ENCODE peak calls at places on chromosomes 4 and X, in eight cellular contexts. J is brain microvascular endothelial cell, K is cardiac fibroblast, I is stomach, B is fibroblast of mammary gland, W is psoas muscle, F is PC-3, H is body of pancreas. C is an unnamed sample.

GRCh38 chr4:4541040-4541631 is 712 bp downstream of the STX18 start:
- DNase-seq in F (peak), H (peak), B (peak), K (peak), I (peak), J (peak), W (peak), C (peak)

GRCh38 chr4:1973218-1973617 is 35.6 kb downstream of the NELFA start:
- DNase-seq in F (no peak), I (no peak), K (no peak), H (no peak), J (no peak), W (no peak), B (no peak), C (no peak)

GRCh38 chrX:9604111-9604907 is 139.5 kb downstream of the TBL1X start:
- DNase-seq in H (peak), W (peak), I (no peak), B (peak), J (no peak), F (no peak), K (peak), C (peak)

GRCh38 chrX:115561605-115562491 is 874 bp downstream of the PLS3 start:
- DNase-seq in H (peak), W (peak), B (peak), F (peak), I (peak), J (no peak), K (peak), C (peak)

GRCh38 chrX:2794336-2794735 is 34.4 kb upstream of the GYG2 start:
- DNase-seq in B (no peak), I (no peak), H (no peak), F (no peak), W (no peak), J (no peak), K (no peak), C (no peak)

GRCh38 chr4:151676301-151676700 is 84.5 kb downstream of the GATB start:
- DNase-seq in W (peak), H (no peak), B (peak), K (peak), J (peak), I (no peak), F (peak), C (no peak)

GRCh38 chr4:139564502-139564901 is 8.5 kb upstream of the SETD7 start:
- DNase-seq in H (no peak), K (peak), I (no peak), W (no peak), J (no peak), B (no peak), F (no peak), C (no peak)

GRCh38 chr4:186757696-186758330 is 34.2 kb upstream of the FAT1 start:
- DNase-seq in J (no peak), W (no peak), B (no peak), H (no peak), K (no peak), F (no peak), I (no peak), C (no peak)

GRCh38 chr4:183394166-183394951 is 50.1 kb upstream of the CDKN2AIP start:
- DNase-seq in I (no peak), H (no peak), B (no peak), K (no peak), W (no peak), F (no peak), J (no peak), C (no peak)

GRCh38 chr4:150315691-150316090 is 237.4 kb downstream of the DCLK2 start:
- DNase-seq in K (no peak), I (no peak), F (no peak), W (no peak), B (no peak), H (no peak), J (no peak), C (no peak)

GRCh38 chr4:2652415-2653155 is 103.6 kb downstream of the TNIP2 start:
- DNase-seq in I (no peak), W (no peak), F (no peak), K (no peak), B (no peak), J (no peak), H (no peak), C (no peak)

GRCh38 chrX:13691845-13692334 is 3.0 kb downstream of the RAB9A start:
- DNase-seq in K (no peak), I (no peak), J (peak), W (no peak), F (no peak), B (peak), H (peak), C (no peak)

GRCh38 chr4:61202100-61202637 is 2.0 kb downstream of the ADGRL3 start:
- DNase-seq in W (no peak), F (peak), I (no peak), H (no peak), J (no peak), K (peak), B (no peak), C (no peak)

GRCh38 chr4:61200195-61200990 is at the start of gene ADGRL3:
- DNase-seq in H (no peak), F (no peak), W (no peak), J (no peak), K (peak), I (no peak), B (peak), C (peak)

GRCh38 chr4:61199869-61200194 is 294 bp upstream of the ADGRL3 start:
- DNase-seq in K (no peak), B (no peak), I (no peak), J (no peak), F (no peak), H (no peak), W (no peak), C (no peak)

GRCh38 chr4:61201562-61202099 is 1.5 kb downstream of the ADGRL3 start:
- DNase-seq in K (peak), F (no peak), I (no peak), W (no peak), J (no peak), B (no peak), H (no peak), C (peak)

DNA sequence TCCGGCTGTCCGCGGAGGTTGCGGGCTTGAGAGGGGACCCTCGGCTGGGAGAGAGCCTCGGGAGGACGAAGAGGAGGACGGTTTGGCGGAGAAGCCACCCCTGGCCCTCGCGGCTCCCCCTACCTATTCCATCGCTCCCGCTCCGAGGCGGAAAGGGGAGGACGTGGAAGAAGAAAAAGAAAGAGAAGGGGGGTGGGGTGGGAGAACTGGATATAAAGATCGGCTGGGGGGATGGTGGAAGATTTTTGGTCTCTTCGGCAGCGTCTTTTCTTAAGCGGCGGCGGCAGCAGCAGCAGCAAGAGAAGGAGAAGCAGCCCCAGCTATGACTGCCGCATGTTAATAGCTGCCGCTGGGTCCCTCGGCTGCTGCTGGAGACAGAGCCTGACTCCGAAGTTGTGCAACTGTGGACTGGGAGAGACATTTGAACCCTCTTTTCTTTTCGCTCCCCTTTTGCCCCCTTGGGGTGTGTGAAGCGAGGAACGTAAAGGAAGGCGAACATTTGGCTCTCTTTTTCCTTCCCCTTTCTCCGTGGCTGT is 933 bp downstream of the ADGRL3 start:
- DNase-seq in W (no peak), F (peak), K (peak), H (no peak), J (peak), B (no peak), I (no peak), C (peak)
- TF ChIP-seq CTCF in W (no peak), F (no peak), K (no peak), H (no peak), J (no peak), B (no peak), I (no peak), C (no peak)

GRCh38 chr4:42364654-42365053 is 32.6 kb upstream of the SHISA3 start:
- DNase-seq in K (no peak), I (no peak), H (no peak), W (no peak), J (no peak), F (no peak), B (no peak), C (no peak)

GRCh38 chr4:42359686-42360085 is 37.6 kb upstream of the SHISA3 start:
- DNase-seq in B (peak), F (no peak), H (no peak), I (no peak), K (peak), W (no peak), J (no peak), C (peak)

GRCh38 chr4:42363614-42364013 is 33.7 kb upstream of the SHISA3 start:
- DNase-seq in H (no peak), W (no peak), K (no peak), B (no peak), F (no peak), J (no peak), I (no peak), C (no peak)

GRCh38 chr4:42360158-42360557 is 37.1 kb upstream of the SHISA3 start:
- DNase-seq in H (no peak), B (no peak), F (no peak), W (no peak), J (no peak), K (no peak), I (no peak), C (no peak)

GRCh38 chr4:42361475-42361874 is 35.8 kb upstream of the SHISA3 start:
- DNase-seq in H (no peak), B (no peak), W (no peak), K (no peak), F (no peak), I (no peak), J (no peak), C (no peak)
- TF ChIP-seq CTCF in H (no peak), B (no peak), W (no peak), K (no peak), F (no peak), I (no peak), J (no peak), C (no peak)

GRCh38 chr4:104416725-104417363 is 77.8 kb downstream of the CXXC4 start:
- DNase-seq in W (no peak), B (no peak), F (no peak), K (no peak), J (no peak), I (no peak), H (peak), C (no peak)
- TF ChIP-seq CTCF in W (no peak), B (no peak), F (no peak), K (no peak), J (no peak), I (no peak), H (no peak), C (no peak)

DNA sequence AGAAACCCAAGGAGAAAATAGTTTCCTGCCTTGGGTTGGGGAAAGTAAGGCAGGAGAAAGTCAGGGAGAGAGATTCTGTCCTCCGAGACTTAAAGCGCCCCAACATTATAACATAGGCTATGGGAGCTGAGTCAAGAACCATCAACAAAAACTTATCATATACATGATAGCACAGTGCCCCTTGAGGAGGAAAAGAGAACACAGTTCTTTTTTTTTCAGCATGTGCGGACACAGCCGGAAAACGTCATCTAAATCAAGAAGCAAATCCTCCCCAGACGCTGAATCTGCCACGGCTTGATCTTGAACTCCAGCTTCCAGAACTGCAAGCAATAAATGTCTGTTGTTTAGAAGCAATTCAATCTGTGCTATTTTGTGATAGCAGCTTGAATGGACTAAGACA is 549.6 kb upstream of the PRKX start:
- DNase-seq in B (no peak), W (no peak), I (no peak), J (no peak), H (no peak), F (peak), K (no peak), C (no peak)
- TF ChIP-seq CTCF in B (no peak), W (no peak), I (no peak), J (no peak), H (no peak), F (peak), K (no peak), C (no peak)

GRCh38 chr4:188245651-188246050 is 106.4 kb downstream of the TRIML1 start:
- DNase-seq in J (no peak), H (no peak), I (no peak), F (no peak), W (no peak), B (no peak), K (no peak), C (no peak)

GRCh38 chr4:188242041-188242440 is 102.8 kb downstream of the TRIML1 start:
- DNase-seq in B (no peak), F (no peak), I (no peak), W (no peak), K (no peak), H (no peak), J (no peak), C (no peak)

DNA sequence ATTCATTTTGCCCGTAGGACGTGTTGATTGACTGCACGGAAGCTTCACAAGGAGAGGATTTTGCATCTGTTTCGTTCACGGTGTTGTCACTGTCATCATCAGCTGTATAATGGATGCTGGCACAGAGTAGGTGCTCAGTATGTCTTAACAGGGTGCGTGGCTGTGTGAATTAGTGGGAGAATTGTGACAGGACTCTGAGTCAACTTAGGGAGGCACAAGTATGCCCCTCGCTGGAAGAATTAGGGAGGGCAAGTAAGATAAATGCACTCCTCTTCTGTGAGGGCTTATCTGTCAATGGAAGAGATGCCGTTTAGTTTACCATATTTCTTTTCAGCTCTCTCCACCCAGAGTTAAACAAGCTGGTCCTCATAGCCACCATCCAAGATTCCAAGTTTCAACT is 107.2 kb downstream of the TRIML1 start:
- DNase-seq in H (no peak), B (peak), K (peak), W (no peak), I (no peak), J (no peak), F (peak), C (no peak)
- TF ChIP-seq CTCF in H (no peak), B (peak), K (peak), W (no peak), I (no peak), J (peak), F (peak), C (no peak)

GRCh38 chrX:151609222-151609621 is 45.7 kb downstream of the PASD1 start:
- DNase-seq in F (no peak), I (no peak), W (no peak), B (no peak), H (no peak), J (no peak), K (no peak), C (no peak)

GRCh38 chrX:151604931-151605330 is 41.5 kb downstream of the PASD1 start:
- DNase-seq in B (no peak), F (no peak), J (no peak), H (no peak), K (no peak), I (no peak), W (no peak), C (no peak)
- TF ChIP-seq CTCF in B (no peak), F (no peak), J (no peak), H (no peak), K (no peak), I (no peak), W (no peak), C (no peak)

C was measured in cardiac muscle cell.